ENCODE peak calls at places on chromosomes 2 and 18, in six cellular contexts. Y is GM23338, C is upper lobe of left lung, S is breast epithelium, A is transverse colon, F is sigmoid colon. I is an unnamed sample.

GRCh38 chr18:10476430-10476829 is 22.0 kb downstream of the APCDD1 start:
- DNase-seq in C (no peak), S (no peak), A (no peak), Y (no peak), F (no peak), I (peak; percentile 21)

GRCh38 chr2:112144966-112145365 is 6.8 kb downstream of the FBLN7 start:
- DNase-seq in A (no peak), S (no peak), F (no peak), C (no peak), Y (no peak), I (no peak)

GRCh38 chr2:20141056-20141762 is 83.7 kb downstream of the SDC1 start:
- DNase-seq in Y (no peak), C (peak; percentile 89), F (peak; percentile 86), S (no peak), A (peak; percentile 43), I (peak; percentile 55)

GRCh38 chr18:59718108-59719057 is 21.2 kb upstream of the CCBE1 start:
- DNase-seq in F (no peak), S (no peak), Y (no peak), C (no peak), A (no peak), I (no peak)

GRCh38 chr2:96091141-96091710 is 25.1 kb downstream of the ADRA2B start:
- DNase-seq in S (peak; percentile 35), A (peak; percentile 78), C (no peak), Y (no peak), F (no peak), I (no peak)

GRCh38 chr18:68962623-68963022 is 164.7 kb downstream of the CCDC102B start:
- DNase-seq in C (no peak), F (no peak), A (no peak), Y (no peak), S (no peak), I (no peak)

GRCh38 chr2:114231921-114232320 is 210.5 kb upstream of the DPP10 start:
- DNase-seq in F (no peak), C (no peak), A (no peak), Y (no peak), S (no peak), I (no peak)

GRCh38 chr18:75478996-75479870 is 51.7 kb upstream of the SMIM21 start:
- DNase-seq in Y (peak; percentile 63), A (no peak), C (no peak), S (no peak), F (no peak), I (no peak)

GRCh38 chr2:18345848-18346247 is 214.6 kb downstream of the RDH14 start:
- DNase-seq in A (no peak), S (no peak), Y (no peak), F (no peak), C (peak; percentile 83), I (peak; percentile 32)

GRCh38 chr18:53796042-53796729 is 428.3 kb downstream of the MBD2 start:
- DNase-seq in F (no peak), C (no peak), A (no peak), Y (no peak), S (no peak), I (no peak)

GRCh38 chr2:200159829-200160781 is 146.4 kb upstream of the SPATS2L start:
- DNase-seq in C (no peak), S (no peak), F (no peak), A (no peak), Y (no peak), I (no peak)

GRCh38 chr2:148642891-148643416 is 1.6 kb upstream of the EPC2 start:
- DNase-seq in C (peak; percentile 48), A (no peak), Y (no peak), F (no peak), S (no peak), I (peak; percentile 8)

GRCh38 chr18:8107426-8107825 is 501.8 kb upstream of the RAB12 start:
- DNase-seq in F (no peak), S (no peak), Y (no peak), C (no peak), A (no peak), I (no peak)

DNA sequence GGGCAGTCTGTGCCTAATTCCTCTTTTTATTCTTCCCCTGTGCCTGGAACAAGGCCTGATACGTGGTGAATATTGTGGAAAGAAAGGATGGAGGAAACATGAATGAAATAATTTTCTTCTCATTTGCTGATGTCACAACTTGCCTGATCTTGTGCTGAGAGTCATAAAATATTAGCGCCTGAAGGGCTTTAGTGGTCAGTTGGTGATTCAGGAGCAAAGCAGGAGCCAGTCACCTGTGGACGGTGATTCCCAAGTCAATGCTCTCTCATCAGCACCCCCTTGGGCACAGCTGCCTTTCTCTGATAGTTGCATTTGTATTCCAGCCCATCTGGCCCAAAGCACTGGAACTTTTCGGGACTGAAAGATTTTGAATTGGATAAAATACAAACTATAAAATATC is 502.6 kb upstream of the RAB12 start:
- DNase-seq in S (no peak), Y (no peak), A (no peak), F (no peak), C (no peak), I (no peak)
- TF ChIP-seq POLR2AphosphoS5 in S (no peak), Y (no peak), A (no peak), F (no peak), C (no peak), I (no peak)

GRCh38 chr2:16222326-16222725 is 282.0 kb downstream of the MYCN start:
- DNase-seq in S (no peak), A (no peak), F (no peak), C (no peak), Y (no peak), I (no peak)
- H3K4me3 ChIP-seq in S (no peak overlapping the region), A (no peak overlapping the region), F (no peak overlapping the region), C (no peak overlapping the region), Y (no peak overlapping the region), I (no peak overlapping the region)

GRCh38 chr2:178193823-178194599 is at the start of gene OSBPL6:
- DNase-seq in F (peak; percentile 90), A (peak; percentile 82), S (peak; percentile 80), Y (peak; percentile 80), C (peak; percentile 78), I (peak; percentile 81)
- TF ChIP-seq POLR2AphosphoS5 in F (peak; percentile 65), A (no peak), S (no peak), Y (peak; percentile 58), C (peak; percentile 17), I (no peak)

DNA sequence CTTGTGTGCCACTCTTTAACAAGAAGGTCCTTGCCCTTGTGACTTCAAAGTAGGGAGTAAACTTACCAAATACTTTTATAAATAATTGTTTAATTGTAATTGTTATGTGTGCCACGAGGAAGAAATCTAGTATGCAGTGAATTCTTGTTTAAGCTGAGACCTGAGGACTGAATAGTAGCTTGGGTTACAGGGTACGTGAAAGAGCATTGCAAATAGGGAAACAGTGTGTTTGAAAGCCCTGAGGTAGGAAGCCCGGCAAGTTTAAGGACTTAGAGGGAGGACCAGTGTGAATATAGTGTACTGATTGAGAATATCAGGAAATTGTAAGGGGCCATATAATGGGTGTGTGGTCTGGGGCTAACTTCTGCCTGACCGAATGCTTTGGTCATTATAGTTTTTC is 26.2 kb downstream of the PHLPP1 start:
- DNase-seq in C (no peak), Y (no peak), A (no peak), S (no peak), F (no peak), I (no peak)
- H3K4me3 ChIP-seq in C (no peak overlapping the region), Y (no peak overlapping the region), A (no peak overlapping the region), S (no peak overlapping the region), F (no peak overlapping the region), I (no peak overlapping the region)

GRCh38 chr2:30691948-30692828 is 115.1 kb downstream of the CAPN13 start:
- DNase-seq in A (no peak), F (peak; percentile 56), C (no peak), S (no peak), Y (no peak), I (no peak)

GRCh38 chr2:30695749-30696148 is 111.5 kb downstream of the CAPN13 start:
- DNase-seq in F (peak; percentile 17), A (no peak), C (no peak), S (no peak), Y (no peak), I (no peak)

GRCh38 chr2:30693821-30694281 is 113.4 kb downstream of the CAPN13 start:
- DNase-seq in Y (no peak), F (peak; percentile 35), A (no peak), S (no peak), C (no peak), I (no peak)

GRCh38 chr2:30692829-30693265 is 114.4 kb downstream of the CAPN13 start:
- DNase-seq in S (no peak), Y (no peak), F (peak; percentile 40), C (no peak), A (no peak), I (no peak)

GRCh38 chr2:30694286-30695055 is 112.8 kb downstream of the CAPN13 start:
- DNase-seq in S (no peak), Y (no peak), C (no peak), F (peak; percentile 29), A (no peak), I (no peak)
- TF ChIP-seq POLR2AphosphoS5 in S (no peak), Y (no peak), C (no peak), F (no peak), A (no peak), I (no peak)

DNA sequence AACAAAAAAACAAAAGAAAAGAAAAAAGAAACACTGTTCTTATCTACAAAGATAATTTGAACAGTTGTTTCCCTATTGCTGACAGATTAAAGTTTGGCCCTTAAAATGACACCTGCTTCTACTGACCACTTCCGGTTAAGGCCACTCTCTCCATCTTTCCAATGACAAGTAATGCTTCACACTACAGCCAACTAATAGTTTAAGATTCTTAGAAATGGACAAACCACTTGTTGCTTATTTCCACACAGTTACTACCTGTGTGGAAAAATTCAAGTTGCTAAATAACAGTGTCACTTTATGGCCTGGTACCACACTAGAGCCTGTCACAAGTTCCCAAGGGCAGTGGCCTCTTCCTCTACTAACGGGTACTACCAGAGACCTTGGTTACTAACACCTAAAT is 2.4 kb downstream of the TMEM185B start:
- DNase-seq in F (no peak), S (no peak), A (no peak), Y (no peak), C (no peak), I (no peak)
- H3K4me3 ChIP-seq in F (no peak overlapping the region), S (no peak overlapping the region), A (no peak overlapping the region), Y (no peak overlapping the region), C (no peak overlapping the region), I (no peak overlapping the region)

DNA sequence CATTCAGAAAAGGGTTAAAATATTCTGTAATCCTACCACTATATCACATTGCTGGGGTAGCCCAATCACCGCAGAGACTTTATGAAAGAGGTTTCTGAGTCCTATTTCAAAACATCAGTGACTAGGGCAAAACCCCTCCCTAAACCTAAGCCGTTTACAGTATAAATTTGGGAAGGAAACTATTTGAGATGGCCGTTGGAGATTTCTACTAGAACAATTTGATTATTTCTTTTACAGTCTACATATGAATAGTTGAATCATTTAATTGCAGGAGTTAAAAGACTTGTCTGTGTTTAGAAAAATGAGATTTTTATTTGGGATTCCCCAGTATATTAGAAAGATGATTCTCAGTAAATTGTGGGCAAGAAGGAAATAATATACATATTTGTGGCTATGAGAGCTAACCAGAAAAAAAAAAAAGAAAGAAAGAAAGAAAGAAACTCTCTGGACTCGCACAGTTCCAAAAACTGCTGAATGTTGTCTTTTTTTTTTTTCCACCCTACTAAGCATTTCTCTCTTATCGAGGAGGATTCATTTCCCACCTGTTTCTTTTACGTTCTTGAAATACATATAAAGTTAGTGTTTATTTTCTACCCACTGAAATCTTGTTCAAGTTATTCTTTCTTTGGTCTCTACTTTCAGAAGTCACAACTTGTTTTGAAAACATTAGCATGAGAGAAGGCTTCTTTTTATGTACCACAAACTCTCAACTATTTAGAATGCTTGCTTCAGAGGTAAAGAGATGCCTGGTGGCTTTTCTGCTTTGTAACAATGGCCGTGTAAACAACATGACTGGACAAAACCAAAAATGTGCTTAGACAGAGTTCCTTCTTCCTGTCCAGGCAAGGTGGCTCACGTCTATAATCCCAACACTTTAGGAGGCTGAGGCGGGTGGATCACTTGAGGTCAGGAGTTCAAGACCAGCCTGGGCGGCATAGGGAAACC is 65.9 kb downstream of the BCL2 start:
- DNase-seq in A (no peak), C (no peak), Y (no peak), S (no peak), F (no peak), I (no peak)
- TF ChIP-seq POLR2AphosphoS5 in A (no peak), C (no peak), Y (no peak), S (no peak), F (no peak), I (peak; percentile 18)

GRCh38 chr2:11482473-11483031 is 16.6 kb upstream of the E2F6 start:
- DNase-seq in C (no peak), F (no peak), S (no peak), Y (peak; percentile 89), A (no peak), I (no peak)
- H3K4me3 ChIP-seq in C (no peak overlapping the region), F (peak overlapping the region; percentile 51), S (peak overlapping the region; percentile 89), Y (peak overlapping the region; percentile 83), A (no peak overlapping the region), I (peak overlapping the region; percentile 67)

I was measured in prostate gland.